ENCODE peak calls at places on chromosomes 3 and 15, in seven cellular contexts. E is heart left ventricle; B is GOT3; H is amniotic stem cell; F is A549; A is stimulated activated naive B cell treated with anti-CD40 and anti-IgM and Interleukin-4, amounts not matched to agents 10 μg/mL and 1 μg/mL and 100 μg/mL, for 72 hours; R is stimulated activated CD8-positive, alpha-beta memory T cell treated with anti-CD3 and anti-CD28 coated beads, Interleukin-7, amount 100 ng/mL, for 4 hours. Q is an unnamed sample.
A peak's percentile ranks its signal among the peaks of the same experiment; 100 is the strongest.

GRCh38 chr15:31954364-31954763 is 76.0 kb upstream of the CHRNA7 start:
- DNase-seq in R (no peak), H (no peak), B (no peak), A (no peak), E (no peak), F (no peak), Q (no peak)

GRCh38 chr15:39770748-39771689 is 11.6 kb downstream of the FSIP1 start:
- DNase-seq in B (peak; percentile 8), A (no peak), E (no peak), H (peak; percentile 66), F (no peak), R (no peak), Q (peak; percentile 43)

GRCh38 chr3:176351408-176351807 is 845.9 kb downstream of the TBL1XR1 start:
- DNase-seq in F (no peak), R (no peak), H (peak; percentile 2), E (no peak), B (no peak), A (no peak), Q (no peak)

GRCh38 chr3:32420138-32420981 is 28.7 kb downstream of the CMTM7 start:
- DNase-seq in R (no peak), E (no peak), H (no peak), B (no peak), A (peak; percentile 87), F (peak; percentile 65), Q (peak; percentile 99)

GRCh38 chr3:99961756-99962515 is 144.3 kb downstream of the CMSS1 start:
- DNase-seq in F (no peak), H (no peak), A (no peak), B (no peak), R (no peak), E (no peak), Q (no peak)

GRCh38 chr3:77102916-77103769 is 63.2 kb downstream of the ROBO2 start:
- DNase-seq in A (no peak), R (no peak), H (no peak), E (no peak), B (no peak), F (no peak), Q (no peak)

GRCh38 chr15:42364529-42364928 is 5.2 kb downstream of the CAPN3 start:
- DNase-seq in E (no peak), H (no peak), A (no peak), R (no peak), B (no peak), F (no peak), Q (peak; percentile 33)

GRCh38 chr15:63340353-63340752 is 41.3 kb downstream of the CA12 start:
- DNase-seq in F (no peak), A (no peak), E (no peak), B (no peak), R (no peak), H (no peak), Q (no peak)

GRCh38 chr3:171108066-171108465 is 81.5 kb upstream of the SLC2A2 start:
- DNase-seq in R (no peak), A (no peak), F (peak; percentile 4), B (no peak), E (no peak), H (no peak), Q (peak; percentile 55)

GRCh38 chr3:38563070-38563901 is 67.1 kb downstream of the EXOG start:
- DNase-seq in R (no peak), B (no peak), E (peak; percentile 12), F (no peak), A (no peak), H (no peak), Q (no peak)

GRCh38 chr15:63374686-63375520 is 6.7 kb downstream of the CA12 start:
- DNase-seq in E (no peak), B (no peak), A (no peak), F (peak; percentile 63), H (peak; percentile 28), R (no peak), Q (peak; percentile 63)

GRCh38 chr3:11494131-11494916 is 149.4 kb downstream of the VGLL4 start:
- DNase-seq in R (no peak), E (no peak), H (no peak), A (no peak), B (no peak), F (no peak), Q (no peak)

GRCh38 chr15:81271761-81272644 is 51.9 kb downstream of the STARD5 start:
- DNase-seq in E (no peak), H (no peak), R (no peak), B (no peak), A (no peak), F (no peak), Q (no peak)

GRCh38 chr3:125110876-125111480 is 55.2 kb upstream of the HEG1 start:
- DNase-seq in R (no peak), H (no peak), E (no peak), F (no peak), B (no peak), A (no peak), Q (peak; percentile 8)

GRCh38 chr3:185253645-185254410 is at the start of gene EHHADH:
- DNase-seq in E (peak; percentile 80), B (peak; percentile 31), R (no peak), H (no peak), A (peak; percentile 37), F (peak; percentile 61), Q (peak; percentile 80)

GRCh38 chr15:74209997-74210573 is 7.5 kb upstream of the STRA6 start:
- DNase-seq in A (no peak), H (no peak), R (no peak), B (no peak), F (no peak), E (no peak), Q (peak; percentile 77)

GRCh38 chr3:113040231-113040630 is 49.4 kb downstream of the GTPBP8 start:
- DNase-seq in H (no peak), E (no peak), A (no peak), R (no peak), B (no peak), F (no peak), Q (no peak)

GRCh38 chr15:52220896-52221660 is 29.9 kb upstream of the GNB5 start:
- DNase-seq in A (no peak), F (no peak), H (no peak), R (no peak), E (no peak), B (no peak), Q (no peak)